ENCODE peak calls at places on chromosomes 4 and X, in six cellular contexts. One of them, this sample, is unnamed.

GRCh38 chrX:9775930-9776329 is 10.3 kb upstream of the GPR143 start:
- DNase-seq in HepG2: no peak
- DNase-seq in K562: no peak
- DNase-seq in HCT116: no peak
- DNase-seq in H1: no peak
- DNase-seq in GM12878: no peak
- DNase-seq in this sample: no peak

GRCh38 chrX:15790766-15791380 is 589 bp downstream of the ZRSR2 start:
- DNase-seq in HCT116: no peak
- DNase-seq in K562: no peak
- DNase-seq in HepG2: no peak
- DNase-seq in GM12878: peak; percentile 13
- DNase-seq in H1: no peak
- DNase-seq in this sample: no peak

GRCh38 chr4:52192697-52193096 is 141.6 kb downstream of the SPATA18 start:
- DNase-seq in H1: no peak
- DNase-seq in GM12878: no peak
- DNase-seq in HepG2: peak; percentile 34
- DNase-seq in K562: no peak
- DNase-seq in HCT116: no peak
- DNase-seq in this sample: no peak

GRCh38 chr4:42397256-42397634 is at the start of gene SHISA3:
- DNase-seq in HCT116: no peak
- DNase-seq in H1: peak; percentile 75
- DNase-seq in K562: no peak
- DNase-seq in HepG2: no peak
- DNase-seq in GM12878: no peak
- DNase-seq in this sample: no peak

GRCh38 chr4:138858419-138858818 is 157.2 kb upstream of the NOCT start:
- DNase-seq in HepG2: no peak
- DNase-seq in GM12878: no peak
- DNase-seq in K562: no peak
- DNase-seq in H1: no peak
- DNase-seq in HCT116: no peak
- DNase-seq in this sample: no peak

GRCh38 chr4:15425520-15425919 is 2.3 kb upstream of the C1QTNF7 start:
- DNase-seq in HepG2: no peak
- DNase-seq in HCT116: no peak
- DNase-seq in GM12878: no peak
- DNase-seq in H1: no peak
- DNase-seq in K562: no peak
- DNase-seq in this sample: no peak

GRCh38 chr4:182854466-182854865 is 62.7 kb downstream of the DCTD start:
- DNase-seq in GM12878: no peak
- DNase-seq in K562: no peak
- DNase-seq in HCT116: no peak
- DNase-seq in H1: no peak
- DNase-seq in HepG2: no peak
- DNase-seq in this sample: no peak

GRCh38 chrX:136030357-136031225 is 45.4 kb downstream of the SLC9A6 start:
- DNase-seq in K562: no peak
- DNase-seq in HepG2: no peak
- DNase-seq in H1: no peak
- DNase-seq in HCT116: no peak
- DNase-seq in GM12878: no peak
- DNase-seq in this sample: no peak

GRCh38 chr4:6229095-6229494 is 28.7 kb upstream of the JAKMIP1 start:
- DNase-seq in K562: no peak
- DNase-seq in H1: no peak
- DNase-seq in HCT116: no peak
- DNase-seq in GM12878: no peak
- DNase-seq in HepG2: no peak
- DNase-seq in this sample: no peak

GRCh38 chrX:95629737-95630136 is 1054.9 kb upstream of the DIAPH2 start:
- DNase-seq in HCT116: no peak
- DNase-seq in GM12878: no peak
- DNase-seq in H1: no peak
- DNase-seq in HepG2: no peak
- DNase-seq in K562: no peak
- DNase-seq in this sample: no peak

GRCh38 chrX:111467896-111468295 is 43.5 kb upstream of the SERTM2 start:
- DNase-seq in GM12878: no peak
- DNase-seq in HepG2: no peak
- DNase-seq in H1: no peak
- DNase-seq in K562: no peak
- DNase-seq in HCT116: no peak
- DNase-seq in this sample: no peak

GRCh38 chr4:161856711-161857326 is 307.0 kb downstream of the FSTL5 start:
- DNase-seq in HepG2: no peak
- DNase-seq in GM12878: no peak
- DNase-seq in K562: no peak
- DNase-seq in HCT116: no peak
- DNase-seq in H1: no peak
- DNase-seq in this sample: no peak

GRCh38 chr4:54098375-54098774 is 1.6 kb upstream of the GSX2 start:
- DNase-seq in GM12878: no peak
- DNase-seq in H1: no peak
- DNase-seq in HCT116: no peak
- DNase-seq in K562: no peak
- DNase-seq in HepG2: no peak
- DNase-seq in this sample: no peak

GRCh38 chr4:79661196-79661595 is 253.2 kb upstream of the GK2 start:
- DNase-seq in K562: no peak
- DNase-seq in GM12878: no peak
- DNase-seq in HepG2: no peak
- DNase-seq in H1: no peak
- DNase-seq in HCT116: no peak
- DNase-seq in this sample: no peak

GRCh38 chr4:39576268-39576667 is 49.0 kb upstream of the UGDH start:
- DNase-seq in HepG2: no peak
- DNase-seq in GM12878: no peak
- DNase-seq in HCT116: no peak
- DNase-seq in K562: no peak
- DNase-seq in H1: no peak
- DNase-seq in this sample: no peak

GRCh38 chr4:13906727-13907126 is 279.2 kb upstream of the BOD1L1 start:
- DNase-seq in HepG2: no peak
- DNase-seq in K562: no peak
- DNase-seq in H1: no peak
- DNase-seq in GM12878: no peak
- DNase-seq in HCT116: no peak
- DNase-seq in this sample: no peak

GRCh38 chr4:46274717-46275116 is 115.2 kb downstream of the GABRA2 start:
- DNase-seq in GM12878: no peak
- DNase-seq in HCT116: no peak
- DNase-seq in HepG2: peak; percentile 2
- DNase-seq in K562: peak; percentile 3
- DNase-seq in H1: no peak
- DNase-seq in this sample: no peak

GRCh38 chr4:24096603-24097002 is 206.8 kb upstream of the PPARGC1A start:
- DNase-seq in H1: no peak
- DNase-seq in K562: no peak
- DNase-seq in GM12878: no peak
- DNase-seq in HepG2: no peak
- DNase-seq in HCT116: no peak
- DNase-seq in this sample: no peak

GRCh38 chrX:40449956-40450701 is 130.6 kb upstream of the ATP6AP2 start:
- DNase-seq in HepG2: no peak
- DNase-seq in GM12878: no peak
- DNase-seq in H1: no peak
- DNase-seq in K562: no peak
- DNase-seq in HCT116: no peak
- DNase-seq in this sample: no peak

GRCh38 chrX:77694491-77694890 is 91.5 kb downstream of the ATRX start:
- DNase-seq in K562: no peak
- DNase-seq in HepG2: no peak
- DNase-seq in HCT116: no peak
- DNase-seq in GM12878: no peak
- DNase-seq in H1: no peak
- DNase-seq in this sample: no peak

GRCh38 chrX:118594697-118595420 is 99.2 kb downstream of the DOCK11 start:
- DNase-seq in H1: no peak
- DNase-seq in HCT116: no peak
- DNase-seq in GM12878: no peak
- DNase-seq in HepG2: no peak
- DNase-seq in K562: no peak
- DNase-seq in this sample: no peak

GRCh38 chr4:5429747-5430146 is 278.6 kb downstream of the EVC2 start:
- DNase-seq in HepG2: no peak
- DNase-seq in GM12878: no peak
- DNase-seq in K562: no peak
- DNase-seq in HCT116: no peak
- DNase-seq in H1: no peak
- DNase-seq in this sample: no peak

GRCh38 chrX:132532097-132532496 is 43.3 kb upstream of the MBNL3 start:
- DNase-seq in HCT116: no peak
- DNase-seq in H1: no peak
- DNase-seq in GM12878: no peak
- DNase-seq in K562: no peak
- DNase-seq in HepG2: no peak
- DNase-seq in this sample: no peak

GRCh38 chr4:8267077-8267476 is 2.5 kb upstream of the HTRA3 start:
- DNase-seq in HCT116: peak; percentile 35
- DNase-seq in GM12878: no peak
- DNase-seq in K562: peak; percentile 71
- DNase-seq in H1: peak; percentile 83
- DNase-seq in HepG2: peak; percentile 52
- DNase-seq in this sample: peak; percentile 32

GRCh38 chr4:38664704-38665401 is 854 bp downstream of the KLF3 start:
- DNase-seq in K562: peak; percentile 84
- DNase-seq in H1: peak; percentile 59
- DNase-seq in HCT116: no peak
- DNase-seq in GM12878: no peak
- DNase-seq in HepG2: peak; percentile 52
- DNase-seq in this sample: no peak

GRCh38 chr4:110487873-110488272 is 11.9 kb downstream of the ENPEP start:
- DNase-seq in HepG2: peak; percentile 56
- DNase-seq in GM12878: no peak
- DNase-seq in K562: no peak
- DNase-seq in H1: no peak
- DNase-seq in HCT116: no peak
- DNase-seq in this sample: peak; percentile 49

GRCh38 chrX:34382416-34382815 is 250.3 kb upstream of the FAM47A start:
- DNase-seq in HCT116: no peak
- DNase-seq in K562: no peak
- DNase-seq in H1: no peak
- DNase-seq in GM12878: no peak
- DNase-seq in HepG2: no peak
- DNase-seq in this sample: no peak

GRCh38 chr4:97720869-97721432 is 422.3 kb downstream of the STPG2 start:
- DNase-seq in K562: no peak
- DNase-seq in HepG2: peak; percentile 4
- DNase-seq in GM12878: no peak
- DNase-seq in H1: no peak
- DNase-seq in HCT116: peak; percentile 54
- DNase-seq in this sample: no peak

GRCh38 chrX:37943554-37943953 is 62.8 kb upstream of the SYTL5 start:
- DNase-seq in HepG2: no peak
- DNase-seq in HCT116: no peak
- DNase-seq in GM12878: no peak
- DNase-seq in H1: no peak
- DNase-seq in K562: no peak
- DNase-seq in this sample: peak; percentile 50

GRCh38 chrX:68084765-68085164 is 348.5 kb downstream of the OPHN1 start:
- DNase-seq in HCT116: no peak
- DNase-seq in GM12878: no peak
- DNase-seq in HepG2: no peak
- DNase-seq in H1: no peak
- DNase-seq in K562: no peak
- DNase-seq in this sample: no peak

GRCh38 chr4:80135702-80136058 is 61.6 kb upstream of the PRDM8 start:
- DNase-seq in HCT116: no peak
- DNase-seq in H1: no peak
- DNase-seq in GM12878: no peak
- DNase-seq in K562: no peak
- DNase-seq in HepG2: no peak
- DNase-seq in this sample: no peak

GRCh38 chr4:184444953-184445309 is 29.4 kb downstream of the IRF2 start:
- DNase-seq in H1: no peak
- DNase-seq in GM12878: peak; percentile 26
- DNase-seq in HCT116: no peak
- DNase-seq in HepG2: no peak
- DNase-seq in K562: no peak
- DNase-seq in this sample: no peak
- H3K4me1 ChIP-seq in H1: peaks cover 28% of the 10 kb centered on the region
- H3K4me1 ChIP-seq in GM12878: peaks cover 31% of the 10 kb centered on the region
- H3K4me1 ChIP-seq in HCT116: no peaks in the 10 kb centered on the region
- H3K4me1 ChIP-seq in HepG2: peaks cover 46% of the 10 kb centered on the region
- H3K4me1 ChIP-seq in K562: peaks cover 10% of the 10 kb centered on the region
- H3K4me1 ChIP-seq in this sample: peaks cover 5% of the 10 kb centered on the region

GRCh38 chrX:153457827-153458466 is 12.1 kb upstream of the TREX2 start:
- DNase-seq in H1: no peak
- DNase-seq in K562: no peak
- DNase-seq in GM12878: no peak
- DNase-seq in HCT116: no peak
- DNase-seq in HepG2: no peak
- DNase-seq in this sample: no peak
- TF ChIP-seq ZNF274 in H1: no peak
- TF ChIP-seq ZNF274 in K562: no peak
- TF ChIP-seq ZNF274 in GM12878: no peak
- TF ChIP-seq ZNF274 in HCT116: no peak
- TF ChIP-seq ZNF274 in HepG2: no peak
- TF ChIP-seq ZNF274 in this sample: no peak

DNA sequence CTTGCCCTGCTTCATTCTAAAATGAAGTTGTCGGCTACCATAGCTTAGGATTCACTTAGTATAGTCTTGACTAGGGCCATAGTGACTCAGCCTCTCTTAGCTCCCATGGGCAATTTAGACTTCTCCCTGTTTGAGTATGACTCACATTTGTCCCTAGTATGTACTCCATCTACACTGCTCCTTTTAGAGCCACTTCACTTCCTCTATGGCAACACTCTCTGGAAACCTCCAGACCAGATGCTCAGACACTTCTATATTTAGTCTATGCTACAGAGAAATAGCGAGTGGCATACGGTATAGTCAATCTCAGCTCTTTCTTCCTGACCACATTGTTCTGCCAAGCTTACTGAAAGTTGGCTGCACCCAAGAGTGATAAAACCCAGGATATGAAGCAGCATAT is 11.2 kb downstream of the MEPE start:
- DNase-seq in HCT116: no peak
- DNase-seq in GM12878: no peak
- DNase-seq in HepG2: no peak
- DNase-seq in H1: no peak
- DNase-seq in K562: no peak
- DNase-seq in this sample: no peak
- H3K4me1 ChIP-seq in HCT116: peaks cover 8% of the 10 kb centered on the region
- H3K4me1 ChIP-seq in GM12878: no peaks in the 10 kb centered on the region
- H3K4me1 ChIP-seq in HepG2: peaks cover 4% of the 10 kb centered on the region
- H3K4me1 ChIP-seq in H1: peaks cover 11% of the 10 kb centered on the region
- H3K4me1 ChIP-seq in K562: no peaks in the 10 kb centered on the region
- H3K4me1 ChIP-seq in this sample: no peaks in the 10 kb centered on the region

DNA sequence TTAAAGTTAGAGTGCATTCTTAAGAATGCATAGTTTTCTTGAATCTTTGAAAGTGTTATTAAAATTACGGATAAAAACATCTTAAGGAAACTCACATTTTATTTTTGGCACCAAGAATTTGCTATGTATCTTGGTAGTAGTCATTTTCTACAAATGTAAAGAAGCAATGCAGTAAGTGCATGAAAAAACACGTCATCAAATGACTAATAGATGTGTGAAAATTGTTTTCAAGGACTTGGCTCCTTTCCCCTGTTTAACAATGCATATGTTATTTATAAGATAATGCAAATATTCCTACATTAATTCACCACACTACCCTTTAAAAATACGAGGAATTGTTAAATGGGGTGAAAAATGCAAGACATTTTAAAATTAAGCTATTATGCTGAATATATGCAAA is 461.2 kb upstream of the PCDH7 start:
- DNase-seq in K562: no peak
- DNase-seq in GM12878: no peak
- DNase-seq in HCT116: no peak
- DNase-seq in H1: no peak
- DNase-seq in HepG2: no peak
- DNase-seq in this sample: no peak
- TF ChIP-seq ZNF274 in K562: no peak
- TF ChIP-seq ZNF274 in GM12878: no peak
- TF ChIP-seq ZNF274 in HCT116: no peak
- TF ChIP-seq ZNF274 in H1: no peak
- TF ChIP-seq ZNF274 in HepG2: no peak
- TF ChIP-seq ZNF274 in this sample: no peak